ENCODE peak calls at places on chromosomes 1 and 21, in ten cellular contexts. Y, L, A, C, G, T, Q, J, H and M are unnamed samples.

GRCh38 chr1:226309398-226310122 is 596 bp upstream of the LIN9 start:
- DNase-seq in Y (no peak), L (no peak), A (no peak), C (peak; percentile 57), G (peak; percentile 60), T (no peak), Q (no peak), J (no peak), H (no peak), M (no peak)

GRCh38 chr21:44710294-44710665 is 1.1 kb downstream of the TSPEAR start:
- DNase-seq in Y (no peak), L (peak; percentile 30), A (no peak), C (peak; percentile 52), G (no peak), T (no peak), Q (no peak), J (no peak), H (no peak), M (no peak)

GRCh38 chr1:17826165-17826488 is 71.0 kb downstream of the ACTL8 start:
- DNase-seq in Y (no peak), L (peak; percentile 69), A (peak; percentile 17), C (peak; percentile 74), G (peak; percentile 66), T (peak; percentile 16), Q (no peak), J (peak; percentile 8), H (peak; percentile 83), M (no peak)

GRCh38 chr1:155226910-155227260 is 18.4 kb downstream of the MTX1 start:
- DNase-seq in Y (peak; percentile 48), L (peak; percentile 74), A (peak; percentile 38), C (peak; percentile 88), G (peak; percentile 77), T (no peak), Q (no peak), J (no peak), H (peak; percentile 61), M (no peak)

GRCh38 chr1:51214615-51215131 is 21.4 kb upstream of the RNF11 start:
- DNase-seq in Y (peak; percentile 23), L (no peak), A (peak; percentile 87), C (no peak), G (peak; percentile 92), T (peak; percentile 68), Q (no peak), J (no peak), H (no peak), M (peak; percentile 61)

GRCh38 chr21:45017376-45017960 is 56.9 kb upstream of the ADARB1 start:
- DNase-seq in Y (no peak), L (no peak), A (peak; percentile 19), C (no peak), G (no peak), T (no peak), Q (no peak), J (no peak), H (no peak), M (no peak)

GRCh38 chr1:180230791-180231505 is 884 bp downstream of the LHX4 start:
- DNase-seq in Y (peak; percentile 56), L (peak; percentile 74), A (peak; percentile 51), C (peak; percentile 88), G (peak; percentile 55), T (no peak), Q (peak; percentile 34), J (no peak), H (peak; percentile 35), M (peak; percentile 62)

GRCh38 chr1:203536575-203536974 is 42.6 kb downstream of the OPTC start:
- DNase-seq in Y (no peak), L (no peak), A (peak; percentile 56), C (no peak), G (peak; percentile 48), T (no peak), Q (no peak), J (no peak), H (no peak), M (no peak)

GRCh38 chr1:228297242-228297641 is 89.4 kb downstream of the OBSCN start:
- DNase-seq in Y (no peak), L (no peak), A (no peak), C (no peak), G (no peak), T (no peak), Q (no peak), J (no peak), H (no peak), M (no peak)

GRCh38 chr1:234206651-234207284 is 166.5 kb upstream of the COA6 start:
- DNase-seq in Y (peak; percentile 91), L (no peak), A (peak; percentile 67), C (no peak), G (peak; percentile 89), T (no peak), Q (no peak), J (peak; percentile 81), H (no peak), M (peak; percentile 94)

GRCh38 chr21:36699026-36699545 is at the start of gene SIM2:
- DNase-seq in Y (peak; percentile 43), L (peak; percentile 58), A (peak; percentile 52), C (peak; percentile 83), G (peak; percentile 53), T (no peak), Q (no peak), J (peak; percentile 46), H (peak; percentile 48), M (no peak)

GRCh38 chr1:225906467-225906866 is 17.5 kb upstream of the LEFTY1 start:
- DNase-seq in Y (no peak), L (no peak), A (no peak), C (no peak), G (no peak), T (no peak), Q (no peak), J (no peak), H (no peak), M (no peak)

GRCh38 chr1:200738733-200739498 is at the start of gene CAMSAP2:
- DNase-seq in Y (peak; percentile 85), L (peak; percentile 93), A (peak; percentile 86), C (peak; percentile 95), G (peak; percentile 95), T (peak; percentile 84), Q (peak; percentile 90), J (peak; percentile 34), H (peak; percentile 95), M (peak; percentile 62)

GRCh38 chr1:200739499-200740290 is 1.0 kb downstream of the CAMSAP2 start:
- DNase-seq in Y (peak; percentile 36), L (no peak), A (no peak), C (peak; percentile 79), G (peak; percentile 51), T (peak; percentile 4), Q (peak; percentile 46), J (no peak), H (peak; percentile 63), M (peak; percentile 21)

GRCh38 chr1:200740291-200741212 is 1.9 kb downstream of the CAMSAP2 start:
- DNase-seq in Y (no peak), L (no peak), A (peak; percentile 27), C (no peak), G (peak; percentile 57), T (no peak), Q (peak; percentile 48), J (no peak), H (no peak), M (no peak)

GRCh38 chr1:200738348-200738732 is 353 bp upstream of the CAMSAP2 start:
- DNase-seq in Y (no peak), L (no peak), A (no peak), C (no peak), G (no peak), T (no peak), Q (peak; percentile 89), J (no peak), H (no peak), M (peak; percentile 84)

GRCh38 chr1:200737647-200738296 is 921 bp upstream of the CAMSAP2 start:
- DNase-seq in Y (no peak), L (no peak), A (no peak), C (no peak), G (no peak), T (no peak), Q (no peak), J (no peak), H (no peak), M (no peak)
- H3K9ac ChIP-seq in Y (peak overlapping the region; percentile 57), L (no peak overlapping the region), A (no peak overlapping the region), C (no peak overlapping the region), G (peak overlapping the region; percentile 99), T (peak overlapping the region; percentile 55), Q (peak overlapping the region; percentile 61), J (peak overlapping the region; percentile 57), H (peak overlapping the region; percentile 31), M (peak overlapping the region; percentile 80)

DNA sequence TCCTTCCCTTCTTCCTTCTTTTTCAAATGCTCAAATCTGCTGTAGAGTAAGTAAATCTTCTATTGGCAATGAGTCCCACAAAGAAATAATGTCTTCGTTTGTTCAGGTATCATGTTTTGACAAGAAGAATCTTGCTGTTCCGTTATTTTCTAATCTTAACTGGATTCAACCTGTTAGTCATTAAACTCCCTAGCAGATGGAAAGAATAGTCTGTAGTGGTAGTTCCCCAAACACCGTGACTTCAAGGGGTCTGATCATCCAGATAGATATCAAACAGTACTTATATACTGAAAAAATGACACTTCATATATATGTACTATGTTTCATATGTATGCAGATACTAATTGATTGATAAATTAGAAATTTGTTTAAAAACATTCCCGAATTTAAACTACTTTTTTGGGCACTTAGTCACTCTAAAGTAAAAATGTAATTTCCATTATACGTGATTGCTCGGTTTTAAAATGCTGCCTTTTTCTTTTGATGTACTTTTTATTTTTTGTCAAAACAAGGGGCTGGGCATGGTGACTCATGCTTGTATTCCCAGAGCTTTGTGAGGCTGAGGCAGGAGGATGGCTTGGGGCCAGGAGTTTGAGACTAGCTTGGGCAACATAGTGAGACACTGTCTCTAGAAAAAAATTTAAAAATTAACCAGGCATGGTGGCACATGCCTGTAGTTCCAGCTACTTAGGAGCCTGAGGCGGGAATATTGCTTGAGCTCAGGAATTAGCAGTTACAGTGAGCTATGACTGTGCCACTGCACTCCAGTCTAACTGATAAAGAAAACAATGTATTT is 335.7 kb upstream of the SNX7 start:
- DNase-seq in Y (peak; percentile 97), L (no peak), A (peak; percentile 86), C (no peak), G (peak; percentile 90), T (peak; percentile 37), Q (peak; percentile 91), J (peak; percentile 57), H (no peak), M (peak; percentile 86)
- H3K4me2 ChIP-seq in Y (peak overlapping the region; percentile 53), L (no peak overlapping the region), A (no peak overlapping the region), C (no peak overlapping the region), G (no peak overlapping the region), T (no peak overlapping the region), Q (peak overlapping the region; percentile 89), J (peak overlapping the region; percentile 48), H (no peak overlapping the region), M (peak overlapping the region; percentile 30)

DNA sequence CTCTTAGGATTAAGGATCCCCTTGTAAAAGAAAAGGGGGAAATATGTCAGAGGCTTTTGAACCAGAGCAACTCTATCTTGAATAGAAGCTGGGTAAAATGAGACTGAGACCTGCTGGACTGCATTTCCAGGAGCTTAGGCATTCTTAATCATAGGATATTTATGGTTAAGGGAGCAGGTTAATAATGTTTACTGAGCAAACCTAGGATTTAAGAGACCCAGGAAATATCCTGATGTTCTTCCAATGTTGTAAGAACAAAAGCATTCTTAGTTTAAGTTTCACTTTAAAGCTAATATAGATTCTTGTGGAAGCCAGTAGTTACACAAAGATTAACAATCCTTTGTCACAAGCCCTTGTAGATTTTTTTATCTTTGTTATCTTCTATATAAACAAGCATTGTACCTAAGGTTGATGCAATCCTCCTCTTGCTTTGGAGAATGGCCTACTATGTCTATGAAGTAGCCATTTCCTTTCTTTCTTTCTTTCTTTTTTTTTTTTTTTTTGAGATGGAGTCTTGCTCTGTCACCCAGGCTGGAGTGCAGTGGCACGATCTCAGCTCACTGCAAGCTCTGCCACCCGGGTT is 570.2 kb upstream of the BEND5 start:
- DNase-seq in Y (peak; percentile 13), L (no peak), A (no peak), C (no peak), G (no peak), T (no peak), Q (no peak), J (no peak), H (no peak), M (peak; percentile 7)
- H3K9me3 ChIP-seq in Y (no peaks in the 10 kb centered on the region), L (peaks cover 42% of the 10 kb centered on the region), A (no peaks in the 10 kb centered on the region), C (peaks cover 27% of the 10 kb centered on the region), G (no peaks in the 10 kb centered on the region), T (no peaks in the 10 kb centered on the region), Q (no peaks in the 10 kb centered on the region), J (no peaks in the 10 kb centered on the region), H (no peaks in the 10 kb centered on the region), M (no peaks in the 10 kb centered on the region)

GRCh38 chr1:43586136-43586726 is 55.5 kb downstream of the PTPRF start:
- DNase-seq in Y (peak; percentile 53), L (no peak), A (no peak), C (no peak), G (no peak), T (no peak), Q (no peak), J (no peak), H (no peak), M (no peak)
- H3K9ac ChIP-seq in Y (no peak overlapping the region), L (no peak overlapping the region), A (no peak overlapping the region), C (no peak overlapping the region), G (no peak overlapping the region), T (no peak overlapping the region), Q (no peak overlapping the region), J (no peak overlapping the region), H (no peak overlapping the region), M (no peak overlapping the region)